ENCODE peak calls at places on chromosomes 6 and 20, in six cellular contexts. One of them, this sample, is unnamed.

GRCh38 chr6:11043552-11043960 is 549 bp downstream of the ELOVL2 start:
- DNase-seq in CD8-positive, alpha-beta T cell: no peak
- DNase-seq in A673: no peak
- DNase-seq in pancreas: no peak
- DNase-seq in brain microvascular endothelial cell: no peak
- DNase-seq in tibial nerve: no peak
- DNase-seq in this sample: no peak

GRCh38 chr6:154341876-154342275 is 14.7 kb downstream of the IPCEF1 start:
- DNase-seq in CD8-positive, alpha-beta T cell: no peak
- DNase-seq in brain microvascular endothelial cell: no peak
- DNase-seq in tibial nerve: no peak
- DNase-seq in pancreas: no peak
- DNase-seq in A673: no peak
- DNase-seq in this sample: peak

GRCh38 chr20:52948491-52948890 is 23.7 kb upstream of the TSHZ2 start:
- DNase-seq in A673: no peak
- DNase-seq in tibial nerve: no peak
- DNase-seq in brain microvascular endothelial cell: no peak
- DNase-seq in CD8-positive, alpha-beta T cell: no peak
- DNase-seq in pancreas: no peak
- DNase-seq in this sample: no peak

GRCh38 chr6:113103618-113104390 is 753.3 kb upstream of the MARCKS start:
- DNase-seq in tibial nerve: no peak
- DNase-seq in pancreas: no peak
- DNase-seq in brain microvascular endothelial cell: peak
- DNase-seq in CD8-positive, alpha-beta T cell: no peak
- DNase-seq in A673: peak
- DNase-seq in this sample: no peak

GRCh38 chr6:112150363-112150762 is 63.0 kb downstream of the FAM229B start:
- DNase-seq in tibial nerve: no peak
- DNase-seq in pancreas: no peak
- DNase-seq in A673: no peak
- DNase-seq in brain microvascular endothelial cell: no peak
- DNase-seq in CD8-positive, alpha-beta T cell: no peak
- DNase-seq in this sample: no peak

GRCh38 chr20:56442381-56443365 is 25.8 kb upstream of the RTF2 start:
- DNase-seq in CD8-positive, alpha-beta T cell: no peak
- DNase-seq in brain microvascular endothelial cell: no peak
- DNase-seq in A673: no peak
- DNase-seq in pancreas: no peak
- DNase-seq in tibial nerve: no peak
- DNase-seq in this sample: no peak

GRCh38 chr20:35293303-35294292 is 1.4 kb upstream of the FAM83C start:
- DNase-seq in A673: no peak
- DNase-seq in brain microvascular endothelial cell: no peak
- DNase-seq in tibial nerve: no peak
- DNase-seq in CD8-positive, alpha-beta T cell: no peak
- DNase-seq in pancreas: no peak
- DNase-seq in this sample: no peak

GRCh38 chr20:16393836-16394235 is 179.4 kb downstream of the KIF16B start:
- DNase-seq in CD8-positive, alpha-beta T cell: no peak
- DNase-seq in pancreas: no peak
- DNase-seq in A673: no peak
- DNase-seq in tibial nerve: no peak
- DNase-seq in brain microvascular endothelial cell: no peak
- DNase-seq in this sample: no peak

GRCh38 chr20:61420056-61420455 is 168.0 kb downstream of the CDH4 start:
- DNase-seq in brain microvascular endothelial cell: no peak
- DNase-seq in CD8-positive, alpha-beta T cell: no peak
- DNase-seq in tibial nerve: no peak
- DNase-seq in A673: no peak
- DNase-seq in pancreas: no peak
- DNase-seq in this sample: no peak

GRCh38 chr20:62923669-62924566 is 2.4 kb downstream of the DIDO1 start:
- DNase-seq in CD8-positive, alpha-beta T cell: no peak
- DNase-seq in pancreas: no peak
- DNase-seq in A673: no peak
- DNase-seq in tibial nerve: no peak
- DNase-seq in brain microvascular endothelial cell: no peak
- DNase-seq in this sample: no peak

GRCh38 chr20:62922451-62922921 is 3.8 kb downstream of the DIDO1 start:
- DNase-seq in A673: no peak
- DNase-seq in tibial nerve: no peak
- DNase-seq in pancreas: no peak
- DNase-seq in CD8-positive, alpha-beta T cell: peak
- DNase-seq in brain microvascular endothelial cell: no peak
- DNase-seq in this sample: no peak

GRCh38 chr20:62920039-62920645 is 6.2 kb downstream of the DIDO1 start:
- DNase-seq in brain microvascular endothelial cell: no peak
- DNase-seq in pancreas: no peak
- DNase-seq in A673: no peak
- DNase-seq in tibial nerve: no peak
- DNase-seq in CD8-positive, alpha-beta T cell: no peak
- DNase-seq in this sample: no peak

GRCh38 chr20:62918830-62919229 is 7.5 kb downstream of the DIDO1 start:
- DNase-seq in A673: no peak
- DNase-seq in pancreas: no peak
- DNase-seq in brain microvascular endothelial cell: no peak
- DNase-seq in tibial nerve: no peak
- DNase-seq in CD8-positive, alpha-beta T cell: peak
- DNase-seq in this sample: no peak

GRCh38 chr20:62921119-62921687 is 5.1 kb downstream of the DIDO1 start:
- DNase-seq in pancreas: peak
- DNase-seq in brain microvascular endothelial cell: peak
- DNase-seq in tibial nerve: no peak
- DNase-seq in CD8-positive, alpha-beta T cell: peak
- DNase-seq in A673: peak
- DNase-seq in this sample: peak
- H3K27ac ChIP-seq in pancreas: no peak
- H3K27ac ChIP-seq in brain microvascular endothelial cell: no peak
- H3K27ac ChIP-seq in tibial nerve: no peak
- H3K27ac ChIP-seq in CD8-positive, alpha-beta T cell: no peak
- H3K27ac ChIP-seq in A673: no peak
- H3K27ac ChIP-seq in this sample: peak

GRCh38 chr20:51801220-51801991 is 915 bp downstream of the SALL4 start:
- DNase-seq in brain microvascular endothelial cell: no peak
- DNase-seq in A673: peak
- DNase-seq in CD8-positive, alpha-beta T cell: no peak
- DNase-seq in pancreas: peak
- DNase-seq in tibial nerve: no peak
- DNase-seq in this sample: no peak
- TF ChIP-seq CTCF in brain microvascular endothelial cell: peak
- TF ChIP-seq CTCF in A673: peak
- TF ChIP-seq CTCF in CD8-positive, alpha-beta T cell: no peak
- TF ChIP-seq CTCF in pancreas: no peak
- TF ChIP-seq CTCF in tibial nerve: no peak
- TF ChIP-seq CTCF in this sample: peak

GRCh38 chr6:122401104-122401503 is 1.7 kb downstream of the HSF2 start:
- DNase-seq in A673: no peak
- DNase-seq in pancreas: no peak
- DNase-seq in brain microvascular endothelial cell: no peak
- DNase-seq in tibial nerve: no peak
- DNase-seq in CD8-positive, alpha-beta T cell: no peak
- DNase-seq in this sample: no peak

GRCh38 chr6:122400121-122400450 is 634 bp downstream of the HSF2 start:
- DNase-seq in CD8-positive, alpha-beta T cell: no peak
- DNase-seq in A673: peak
- DNase-seq in pancreas: no peak
- DNase-seq in brain microvascular endothelial cell: peak
- DNase-seq in tibial nerve: no peak
- DNase-seq in this sample: peak

GRCh38 chr6:122400467-122401089 is 1.1 kb downstream of the HSF2 start:
- DNase-seq in tibial nerve: no peak
- DNase-seq in CD8-positive, alpha-beta T cell: no peak
- DNase-seq in pancreas: no peak
- DNase-seq in brain microvascular endothelial cell: no peak
- DNase-seq in A673: no peak
- DNase-seq in this sample: no peak

GRCh38 chr6:122399348-122400120 is at the start of gene HSF2:
- DNase-seq in CD8-positive, alpha-beta T cell: peak
- DNase-seq in A673: peak
- DNase-seq in pancreas: peak
- DNase-seq in brain microvascular endothelial cell: peak
- DNase-seq in tibial nerve: peak
- DNase-seq in this sample: peak

GRCh38 chr6:122399055-122399347 is 451 bp upstream of the HSF2 start:
- DNase-seq in brain microvascular endothelial cell: no peak
- DNase-seq in CD8-positive, alpha-beta T cell: no peak
- DNase-seq in pancreas: no peak
- DNase-seq in tibial nerve: no peak
- DNase-seq in A673: no peak
- DNase-seq in this sample: no peak
- H3K27ac ChIP-seq in brain microvascular endothelial cell: no peak
- H3K27ac ChIP-seq in CD8-positive, alpha-beta T cell: peak
- H3K27ac ChIP-seq in pancreas: peak
- H3K27ac ChIP-seq in tibial nerve: peak
- H3K27ac ChIP-seq in A673: no peak
- H3K27ac ChIP-seq in this sample: peak

GRCh38 chr20:11271319-11271718 is 597.5 kb upstream of the JAG1 start:
- DNase-seq in pancreas: peak
- DNase-seq in A673: no peak
- DNase-seq in brain microvascular endothelial cell: no peak
- DNase-seq in CD8-positive, alpha-beta T cell: no peak
- DNase-seq in tibial nerve: no peak
- DNase-seq in this sample: no peak
- TF ChIP-seq CTCF in pancreas: no peak
- TF ChIP-seq CTCF in A673: no peak
- TF ChIP-seq CTCF in brain microvascular endothelial cell: peak
- TF ChIP-seq CTCF in CD8-positive, alpha-beta T cell: no peak
- TF ChIP-seq CTCF in tibial nerve: no peak
- TF ChIP-seq CTCF in this sample: no peak

GRCh38 chr6:89034586-89035251 is 45.8 kb upstream of the PNRC1 start:
- DNase-seq in CD8-positive, alpha-beta T cell: no peak
- DNase-seq in A673: peak
- DNase-seq in tibial nerve: no peak
- DNase-seq in pancreas: no peak
- DNase-seq in brain microvascular endothelial cell: no peak
- DNase-seq in this sample: peak
- H3K27ac ChIP-seq in CD8-positive, alpha-beta T cell: no peak
- H3K27ac ChIP-seq in A673: peak
- H3K27ac ChIP-seq in tibial nerve: peak
- H3K27ac ChIP-seq in pancreas: peak
- H3K27ac ChIP-seq in brain microvascular endothelial cell: peak
- H3K27ac ChIP-seq in this sample: peak

DNA sequence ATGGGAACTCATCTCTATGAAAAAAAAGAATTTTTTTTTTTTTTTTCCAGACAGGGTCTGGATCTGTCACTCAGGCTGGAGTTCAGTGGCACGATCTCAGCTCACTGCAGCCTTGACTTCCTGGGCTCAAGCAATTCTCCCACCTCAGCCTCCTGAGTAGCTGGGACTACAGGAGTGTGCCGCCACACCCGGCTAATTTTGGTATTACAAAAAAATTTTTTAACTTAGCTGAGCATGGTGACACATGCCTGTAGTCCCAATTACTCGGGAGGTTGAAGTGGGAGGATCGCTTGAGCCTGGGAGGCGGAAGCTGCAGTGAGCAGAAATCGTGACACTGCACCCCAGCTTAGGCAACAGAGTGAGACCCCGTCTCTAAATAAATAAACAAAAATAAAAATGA is 7.5 kb downstream of the DEF6 start:
- DNase-seq in tibial nerve: no peak
- DNase-seq in CD8-positive, alpha-beta T cell: peak
- DNase-seq in brain microvascular endothelial cell: no peak
- DNase-seq in A673: no peak
- DNase-seq in pancreas: no peak
- DNase-seq in this sample: no peak
- TF ChIP-seq CTCF in tibial nerve: no peak
- TF ChIP-seq CTCF in CD8-positive, alpha-beta T cell: no peak
- TF ChIP-seq CTCF in brain microvascular endothelial cell: no peak
- TF ChIP-seq CTCF in A673: no peak
- TF ChIP-seq CTCF in pancreas: no peak
- TF ChIP-seq CTCF in this sample: no peak

DNA sequence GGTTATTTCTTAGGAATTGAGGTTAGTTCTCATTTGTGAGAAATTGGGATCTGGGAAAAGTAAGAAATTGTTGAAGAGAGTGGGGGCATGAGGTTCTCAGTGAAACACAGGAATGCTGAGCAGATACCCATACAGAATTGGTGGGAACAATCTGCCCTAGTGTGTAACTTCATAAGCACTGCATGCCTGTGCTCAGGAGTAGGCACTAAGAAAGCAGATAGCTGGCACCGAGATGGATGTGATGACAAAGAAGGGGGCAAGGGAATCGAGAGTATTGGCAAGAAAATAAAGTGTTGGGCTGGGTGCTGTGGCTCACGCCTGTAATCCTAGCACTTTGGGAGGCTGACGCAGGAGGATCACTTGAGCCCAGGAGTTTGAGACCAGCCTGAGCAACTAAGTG is 4.0 kb downstream of the SLC17A5 start:
- DNase-seq in brain microvascular endothelial cell: no peak
- DNase-seq in A673: no peak
- DNase-seq in pancreas: no peak
- DNase-seq in tibial nerve: no peak
- DNase-seq in CD8-positive, alpha-beta T cell: no peak
- DNase-seq in this sample: no peak
- H3K27ac ChIP-seq in brain microvascular endothelial cell: no peak
- H3K27ac ChIP-seq in A673: no peak
- H3K27ac ChIP-seq in pancreas: no peak
- H3K27ac ChIP-seq in tibial nerve: no peak
- H3K27ac ChIP-seq in CD8-positive, alpha-beta T cell: no peak
- H3K27ac ChIP-seq in this sample: no peak

DNA sequence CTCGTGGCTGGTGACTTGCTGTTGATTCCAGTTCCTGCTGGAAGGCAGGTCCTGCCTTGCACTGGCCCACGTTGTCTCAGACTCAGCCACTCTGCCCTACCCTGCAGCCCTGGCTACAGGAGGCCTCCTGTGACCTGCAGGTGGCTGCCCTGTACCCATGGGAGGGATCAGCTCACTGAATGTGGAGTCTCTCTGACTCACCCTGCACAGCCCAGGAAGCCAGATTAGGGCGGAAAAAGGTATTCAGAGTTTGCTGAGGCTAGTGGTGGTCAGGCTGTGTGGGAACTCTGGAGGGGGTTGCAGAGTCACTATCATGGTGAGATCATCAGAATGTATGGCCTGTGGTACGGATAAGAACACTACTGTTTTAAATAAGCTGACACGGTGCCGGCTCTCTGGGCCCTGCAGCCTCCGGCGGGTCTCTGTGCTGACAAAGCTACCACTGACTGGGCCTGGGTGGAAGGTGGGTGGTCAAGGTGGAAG is 24.7 kb upstream of the PYGB start:
- DNase-seq in A673: peak
- DNase-seq in tibial nerve: no peak
- DNase-seq in CD8-positive, alpha-beta T cell: no peak
- DNase-seq in brain microvascular endothelial cell: peak
- DNase-seq in pancreas: no peak
- DNase-seq in this sample: peak
- TF ChIP-seq CTCF in A673: no peak
- TF ChIP-seq CTCF in tibial nerve: no peak
- TF ChIP-seq CTCF in CD8-positive, alpha-beta T cell: no peak
- TF ChIP-seq CTCF in brain microvascular endothelial cell: peak
- TF ChIP-seq CTCF in pancreas: no peak
- TF ChIP-seq CTCF in this sample: no peak

This sample was measured in RWPE1.